ENCODE peak calls at places on chromosomes 13 and 19, in seven cellular contexts. F, A, R, Q, G, V and O are unnamed samples.

GRCh38 chr13:34988330-34988791 is 46.3 kb downstream of the NBEA start:
- DNase-seq in F (no peak), A (no peak), R (no peak), Q (no peak), G (no peak), V (no peak), O (no peak)

GRCh38 chr13:113052971-113053370 is 52.6 kb upstream of the F7 start:
- DNase-seq in F (no peak), A (no peak), R (no peak), Q (no peak), G (no peak), V (no peak), O (no peak)

GRCh38 chr19:47228168-47228936 is 2.6 kb downstream of the BBC3 start:
- DNase-seq in F (peak), A (no peak), R (no peak), Q (peak), G (peak), V (no peak), O (peak)

GRCh38 chr19:48424694-48425219 is 21.0 kb upstream of the GRWD1 start:
- DNase-seq in F (no peak), A (peak), R (no peak), Q (peak), G (no peak), V (peak), O (peak)

GRCh38 chr19:46116121-46116520 is 8.4 kb downstream of the IGFL3 start:
- DNase-seq in F (no peak), A (no peak), R (no peak), Q (no peak), G (no peak), V (no peak), O (peak)

GRCh38 chr13:112042496-112042895 is 24.5 kb upstream of the SOX1 start:
- DNase-seq in F (no peak), A (no peak), R (no peak), Q (peak), G (no peak), V (no peak), O (no peak)

GRCh38 chr19:35013820-35014754 is 14.0 kb downstream of the GRAMD1A start:
- DNase-seq in F (no peak), A (no peak), R (no peak), Q (no peak), G (peak), V (no peak), O (no peak)

GRCh38 chr13:35164324-35164932 is 222.4 kb downstream of the NBEA start:
- DNase-seq in F (no peak), A (peak), R (peak), Q (no peak), G (no peak), V (no peak), O (peak)

GRCh38 chr13:30479154-30479553 is 13.4 kb upstream of the HMGB1 start:
- DNase-seq in F (no peak), A (no peak), R (no peak), Q (no peak), G (no peak), V (no peak), O (no peak)

GRCh38 chr13:24982333-24982999 is 113.5 kb upstream of the PABPC3 start:
- DNase-seq in F (no peak), A (no peak), R (no peak), Q (no peak), G (no peak), V (no peak), O (no peak)

GRCh38 chr19:28475525-28475924 is 737.4 kb downstream of the UQCRFS1 start:
- DNase-seq in F (no peak), A (no peak), R (no peak), Q (no peak), G (no peak), V (no peak), O (no peak)

GRCh38 chr19:4064551-4065260 is 2.0 kb downstream of the ZBTB7A start:
- DNase-seq in F (peak), A (no peak), R (no peak), Q (peak), G (peak), V (no peak), O (no peak)

GRCh38 chr19:19028526-19028925 is 4.8 kb downstream of the SUGP2 start:
- DNase-seq in F (no peak), A (no peak), R (no peak), Q (no peak), G (no peak), V (no peak), O (no peak)
- TF ChIP-seq CTCF in F (no peak), A (no peak), R (no peak), Q (no peak), G (no peak), V (no peak), O (no peak)

DNA sequence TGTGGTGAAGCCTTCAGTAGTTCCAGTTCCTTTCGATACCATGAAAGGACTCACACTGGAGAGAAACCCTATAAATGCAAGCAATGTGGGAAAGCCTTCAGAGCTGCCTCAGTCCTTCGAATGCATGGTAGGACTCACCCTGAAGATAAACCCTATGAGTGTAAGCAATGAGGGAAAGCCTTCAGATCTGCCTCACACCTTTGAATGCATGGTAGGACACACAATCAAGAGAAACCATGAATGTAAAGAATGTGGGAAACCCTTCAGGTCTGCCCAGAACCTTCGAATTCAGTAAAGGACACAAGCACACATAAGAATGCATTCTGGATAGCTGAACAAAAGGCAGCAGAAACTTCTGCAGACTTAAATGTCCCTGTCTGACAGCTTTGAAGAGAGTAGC is 18.3 kb downstream of the ZNF69 start:
- DNase-seq in F (no peak), A (no peak), R (no peak), Q (no peak), G (no peak), V (no peak), O (no peak)
- H3K4me3 ChIP-seq in F (no peak), A (no peak), R (no peak), Q (peak), G (peak), V (no peak), O (no peak)

GRCh38 chr13:71979616-71980015 is 112.6 kb upstream of the DACH1 start:
- DNase-seq in F (no peak), A (peak), R (peak), Q (peak), G (no peak), V (no peak), O (no peak)
- TF ChIP-seq CTCF in F (no peak), A (peak), R (no peak), Q (peak), G (no peak), V (no peak), O (no peak)

DNA sequence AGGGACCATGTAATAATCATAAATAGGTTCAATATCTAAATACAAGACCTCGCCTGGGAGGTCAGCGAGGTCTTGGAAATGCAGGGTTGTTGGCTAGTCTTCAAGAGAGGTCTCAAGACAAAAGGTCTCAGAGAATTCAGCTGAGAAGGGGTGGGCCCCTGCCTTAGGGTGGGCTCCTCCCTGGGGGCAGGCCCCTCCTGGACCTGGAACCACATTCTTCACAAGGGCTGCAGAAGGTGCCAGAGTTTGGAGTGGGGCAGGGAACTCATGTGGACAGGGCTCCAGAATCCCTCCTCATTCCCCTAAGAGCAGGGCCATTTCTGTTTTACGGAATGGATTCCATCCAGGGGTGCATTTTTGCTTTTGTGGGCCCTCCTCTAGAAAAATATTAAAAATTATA is 10.2 kb downstream of the CEACAM18 start:
- DNase-seq in F (no peak), A (no peak), R (no peak), Q (no peak), G (no peak), V (no peak), O (no peak)
- H3K4me3 ChIP-seq in F (no peak), A (no peak), R (no peak), Q (no peak), G (no peak), V (no peak), O (no peak)

GRCh38 chr13:66778461-66778860 is 451.7 kb downstream of the PCDH9 start:
- DNase-seq in F (no peak), A (peak), R (no peak), Q (no peak), G (no peak), V (no peak), O (peak)

GRCh38 chr13:66775196-66775595 is 454.9 kb downstream of the PCDH9 start:
- DNase-seq in F (no peak), A (no peak), R (no peak), Q (no peak), G (no peak), V (no peak), O (no peak)

GRCh38 chr13:66780814-66781213 is 449.3 kb downstream of the PCDH9 start:
- DNase-seq in F (no peak), A (peak), R (no peak), Q (no peak), G (no peak), V (peak), O (peak)
- TF ChIP-seq CTCF in F (no peak), A (no peak), R (no peak), Q (no peak), G (no peak), V (no peak), O (no peak)

GRCh38 chr13:47092202-47092601 is 195.3 kb upstream of the HTR2A start:
- DNase-seq in F (no peak), A (no peak), R (no peak), Q (no peak), G (no peak), V (no peak), O (no peak)
- H3K4me3 ChIP-seq in F (no peak), A (no peak), R (no peak), Q (no peak), G (no peak), V (no peak), O (no peak)

DNA sequence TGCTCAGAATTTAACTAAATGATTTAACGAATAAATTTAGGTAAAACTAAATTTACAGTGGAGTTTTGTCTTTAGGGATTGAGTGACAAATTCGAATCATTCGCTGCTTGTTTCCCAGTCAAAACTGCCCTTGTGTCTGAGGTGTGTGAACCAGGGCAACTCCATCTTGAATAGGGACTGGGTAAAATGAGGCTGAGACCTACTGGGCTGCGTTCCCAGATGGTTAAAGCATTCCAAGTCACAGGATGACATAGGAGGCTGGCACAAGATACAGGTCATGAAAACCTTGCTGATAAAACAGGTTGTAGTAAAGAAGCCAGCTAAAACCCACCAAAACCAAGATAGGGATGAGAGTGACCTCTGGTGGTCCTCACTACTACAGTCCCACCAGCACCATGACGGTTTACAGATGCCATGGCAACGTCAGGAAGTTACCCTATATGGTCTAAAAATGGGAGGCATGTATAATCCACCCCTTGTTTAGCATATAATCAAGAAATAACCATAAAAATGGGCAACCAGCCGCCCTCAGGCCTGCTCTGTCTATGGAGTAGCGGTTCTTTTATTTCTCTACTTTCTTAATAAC is 10.2 kb upstream of the ANKRD10 start:
- DNase-seq in F (no peak), A (peak), R (no peak), Q (peak), G (no peak), V (no peak), O (no peak)
- TF ChIP-seq CTCF in F (no peak), A (peak), R (peak), Q (peak), G (no peak), V (peak), O (peak)